ENCODE peak calls at places on chromosomes 1 and 21, in six cellular contexts. P is mesenchymal stem cell, S is NB4, O is H1, V is cardiac fibroblast, T is AG04450. I is an unnamed sample.
A peak's percentile ranks its signal among the peaks of the same experiment; 100 is the strongest.

GRCh38 chr1:151512801-151513625 is 1.8 kb downstream of the CGN start:
- DNase-seq in P (no peak), S (peak; percentile 23), O (peak; percentile 78), V (no peak), T (no peak), I (no peak)

GRCh38 chr21:20968391-20968790 is 29.8 kb upstream of the NCAM2 start:
- DNase-seq in P (no peak), S (no peak), O (no peak), V (no peak), T (no peak), I (peak; percentile 0)

GRCh38 chr1:113138778-113139177 is 65.8 kb downstream of the LRIG2 start:
- DNase-seq in P (no peak), S (no peak), O (no peak), V (no peak), T (no peak), I (no peak)

GRCh38 chr1:90472775-90473174 is 244.3 kb downstream of the BARHL2 start:
- DNase-seq in P (no peak), S (no peak), O (no peak), V (no peak), T (no peak), I (no peak)

GRCh38 chr1:156436319-156437043 is 64.1 kb downstream of the MEF2D start:
- DNase-seq in P (no peak), S (no peak), O (peak; percentile 73), V (no peak), T (no peak), I (no peak)

GRCh38 chr1:51990478-51990965 is at the start of gene RAB3B:
- DNase-seq in P (peak; percentile 62), S (peak; percentile 28), O (peak; percentile 99), V (peak; percentile 68), T (peak; percentile 6), I (peak; percentile 66)

GRCh38 chr1:60942291-60942690 is 140.1 kb upstream of the NFIA start:
- DNase-seq in P (no peak), S (no peak), O (no peak), V (no peak), T (no peak), I (no peak)

GRCh38 chr1:31707711-31708110 is 3.9 kb upstream of the COL16A1 start:
- DNase-seq in P (peak; percentile 49), S (peak; percentile 71), O (no peak), V (peak; percentile 83), T (no peak), I (peak; percentile 68)

GRCh38 chr1:184860535-184860934 is 105.9 kb upstream of the EDEM3 start:
- DNase-seq in P (no peak), S (no peak), O (no peak), V (no peak), T (no peak), I (peak; percentile 53)

GRCh38 chr1:15654091-15654690 is 29.9 kb upstream of the PLEKHM2 start:
- DNase-seq in P (no peak), S (no peak), O (no peak), V (no peak), T (no peak), I (no peak)

GRCh38 chr1:64900916-64901315 is 65.4 kb downstream of the JAK1 start:
- DNase-seq in P (no peak), S (no peak), O (no peak), V (no peak), T (no peak), I (no peak)
- H3K4me3 ChIP-seq in P (no peak overlapping the region), S (no peak overlapping the region), O (no peak overlapping the region), V (no peak overlapping the region), T (no peak overlapping the region), I (no peak overlapping the region)

DNA sequence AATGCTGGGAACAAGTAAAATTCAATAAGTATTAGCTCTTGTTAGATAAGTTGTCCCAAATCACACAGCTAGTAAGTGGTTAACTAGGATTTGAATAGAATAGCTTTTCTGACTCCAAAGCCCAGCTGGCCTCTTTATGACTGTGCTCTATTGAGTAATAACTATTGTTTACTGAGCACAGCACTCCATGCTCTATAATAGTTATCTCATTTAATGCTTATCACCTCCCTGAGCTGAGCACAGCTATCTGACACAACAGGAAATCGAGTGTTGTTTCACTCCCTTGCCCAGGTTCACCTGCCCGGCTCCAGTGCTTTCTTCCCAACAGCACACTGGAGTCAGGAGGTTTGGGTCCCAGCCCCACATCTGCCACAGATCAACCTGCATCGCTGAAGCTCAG is 38.8 kb upstream of the STMN1 start:
- DNase-seq in P (peak; percentile 38), S (peak; percentile 16), O (no peak), V (peak; percentile 75), T (no peak), I (peak; percentile 18)
- H3K4me3 ChIP-seq in P (no peak overlapping the region), S (no peak overlapping the region), O (no peak overlapping the region), V (no peak overlapping the region), T (no peak overlapping the region), I (no peak overlapping the region)

GRCh38 chr1:12380316-12381249 is 150.8 kb downstream of the VPS13D start:
- DNase-seq in P (no peak), S (no peak), O (no peak), V (no peak), T (no peak), I (peak; percentile 37)
- H3K4me3 ChIP-seq in P (no peak overlapping the region), S (no peak overlapping the region), O (no peak overlapping the region), V (no peak overlapping the region), T (no peak overlapping the region), I (no peak overlapping the region)

GRCh38 chr1:54884768-54885167 is 2.2 kb downstream of the DHCR24 start:
- DNase-seq in P (no peak), S (no peak), O (no peak), V (no peak), T (no peak), I (no peak)
- H3K4me3 ChIP-seq in P (no peak overlapping the region), S (peak overlapping the region; percentile 88), O (no peak overlapping the region), V (no peak overlapping the region), T (no peak overlapping the region), I (peak overlapping the region; percentile 90)

GRCh38 chr1:196649990-196650389 is 1.9 kb upstream of the CFH start:
- DNase-seq in P (no peak), S (no peak), O (no peak), V (no peak), T (no peak), I (no peak)
- H3K4me3 ChIP-seq in P (no peak overlapping the region), S (no peak overlapping the region), O (no peak overlapping the region), V (no peak overlapping the region), T (no peak overlapping the region), I (no peak overlapping the region)

GRCh38 chr1:207088161-207088560 is 499 bp upstream of the C4BPB start:
- DNase-seq in P (no peak), S (no peak), O (no peak), V (no peak), T (no peak), I (no peak)

GRCh38 chr1:207088731-207089626 is at the start of gene C4BPB:
- DNase-seq in P (no peak), S (no peak), O (no peak), V (no peak), T (no peak), I (no peak)

GRCh38 chr1:207091185-207091906 is 2.7 kb downstream of the C4BPB start:
- DNase-seq in P (no peak), S (no peak), O (no peak), V (no peak), T (no peak), I (no peak)

GRCh38 chr1:207085887-207086286 is 2.8 kb upstream of the C4BPB start:
- DNase-seq in P (no peak), S (no peak), O (no peak), V (no peak), T (no peak), I (no peak)

GRCh38 chr1:207089627-207090265 is 1.1 kb downstream of the C4BPB start:
- DNase-seq in P (no peak), S (no peak), O (no peak), V (no peak), T (no peak), I (no peak)
- H3K4me3 ChIP-seq in P (no peak overlapping the region), S (no peak overlapping the region), O (no peak overlapping the region), V (no peak overlapping the region), T (no peak overlapping the region), I (no peak overlapping the region)

GRCh38 chr1:242691603-242691945 is 167.1 kb upstream of the PLD5 start:
- DNase-seq in P (no peak), S (no peak), O (no peak), V (no peak), T (no peak), I (no peak)
- H3K4me3 ChIP-seq in P (no peak overlapping the region), S (no peak overlapping the region), O (no peak overlapping the region), V (no peak overlapping the region), T (no peak overlapping the region), I (no peak overlapping the region)

GRCh38 chr1:107939256-107939655 is 25.7 kb downstream of the VAV3 start:
- DNase-seq in P (no peak), S (peak; percentile 21), O (no peak), V (no peak), T (no peak), I (no peak)

GRCh38 chr1:107935396-107936064 is 29.4 kb downstream of the VAV3 start:
- DNase-seq in P (no peak), S (peak; percentile 54), O (no peak), V (no peak), T (no peak), I (peak; percentile 7)

GRCh38 chr1:107933736-107934135 is 31.2 kb downstream of the VAV3 start:
- DNase-seq in P (no peak), S (no peak), O (no peak), V (no peak), T (no peak), I (no peak)

GRCh38 chr1:107934573-107934972 is 30.4 kb downstream of the VAV3 start:
- DNase-seq in P (no peak), S (no peak), O (no peak), V (peak; percentile 15), T (no peak), I (peak; percentile 18)

DNA sequence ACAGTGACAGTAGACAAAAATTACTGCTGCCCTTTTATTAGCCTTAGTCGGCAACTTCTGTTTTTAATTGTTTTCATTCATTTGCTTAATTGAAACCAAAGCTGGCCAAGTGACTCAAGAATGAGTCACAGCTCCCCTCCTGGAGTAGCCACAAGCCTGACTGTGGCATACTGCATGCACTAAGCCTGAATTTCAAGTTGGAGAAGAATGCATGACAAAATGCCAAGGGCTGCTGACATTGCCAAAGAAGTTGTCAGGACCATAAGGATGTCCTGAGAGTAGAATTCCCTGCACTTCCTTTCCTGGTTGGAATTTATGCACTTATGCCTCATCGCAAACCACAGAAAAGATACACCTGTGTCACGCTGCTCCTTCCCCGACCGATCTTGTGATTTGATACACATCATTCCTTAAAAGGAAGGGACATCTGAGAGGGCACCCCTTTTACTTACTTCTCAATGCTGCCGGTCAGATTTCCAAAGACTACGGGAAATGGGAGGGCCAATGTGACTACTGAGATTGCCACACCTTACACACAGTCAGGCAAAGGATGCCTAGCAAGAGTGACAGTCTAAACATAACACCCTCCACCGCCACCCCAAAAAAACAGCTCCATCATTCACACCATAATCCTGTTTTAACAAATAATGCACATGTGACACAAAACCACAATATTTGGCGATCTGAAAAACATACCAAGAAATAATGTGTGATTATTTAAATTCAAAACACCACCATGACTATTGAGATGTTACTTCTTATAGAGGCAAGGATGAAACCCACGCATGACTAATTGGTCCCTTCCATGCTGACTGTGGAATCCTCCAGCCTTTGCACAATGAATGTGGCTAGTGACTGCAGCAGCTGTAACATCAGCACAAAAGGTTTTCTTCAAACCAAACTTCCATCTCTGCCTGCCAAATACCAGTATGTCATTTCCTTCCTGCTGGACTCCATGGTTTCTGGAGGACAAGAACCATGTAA is 28.2 kb downstream of the VAV3 start:
- DNase-seq in P (peak; percentile 83), S (peak; percentile 93), O (peak; percentile 48), V (peak; percentile 90), T (peak; percentile 18), I (peak; percentile 99)
- H3K4me3 ChIP-seq in P (no peak overlapping the region), S (peak overlapping the region; percentile 8), O (no peak overlapping the region), V (no peak overlapping the region), T (no peak overlapping the region), I (no peak overlapping the region)

GRCh38 chr1:109546311-109547109 is 1.9 kb upstream of the GNAI3 start:
- DNase-seq in P (peak; percentile 90), S (peak; percentile 88), O (peak; percentile 90), V (peak; percentile 93), T (peak; percentile 64), I (peak; percentile 84)
- H3K4me3 ChIP-seq in P (no peak overlapping the region), S (peak overlapping the region; percentile 95), O (no peak overlapping the region), V (no peak overlapping the region), T (peak overlapping the region; percentile 98), I (peak overlapping the region; percentile 98)

I was measured in AG10803.